ENCODE peak calls at places on chromosome 18, in six cellular contexts. Y is effector memory CD8-positive, alpha-beta T cell; Z is stimulated activated CD8-positive, alpha-beta memory T cell treated with anti-CD3 and anti-CD28 coated beads, Interleukin-15, amount 100 ng/mL, for 24 hours; A is ELR; C is NCI-H510A treated with DMSO at 0.1 percent for 48 hours; J is CD8-positive, alpha-beta T cell. M is an unnamed sample.

GRCh38 chr18:77178559-77178958 is 46.0 kb upstream of the MBP start:
- DNase-seq in A (peak), J (no peak), C (no peak), Z (no peak), Y (no peak), M (no peak)

GRCh38 chr18:48949606-48950535 is 894 bp downstream of the SMAD7 start:
- DNase-seq in Z (no peak), A (peak), C (peak), J (peak), Y (peak), M (peak)

GRCh38 chr18:21820035-21820810 is 79.6 kb downstream of the MIB1 start:
- DNase-seq in Z (no peak), Y (no peak), J (no peak), C (no peak), A (peak), M (no peak)

GRCh38 chr18:33156906-33157470 is 283.5 kb downstream of the CCDC178 start:
- DNase-seq in Z (no peak), A (no peak), C (no peak), Y (no peak), J (no peak), M (no peak)

GRCh38 chr18:27225947-27226481 is 40.9 kb upstream of the CHST9 start:
- DNase-seq in C (no peak), Z (no peak), A (no peak), Y (no peak), J (no peak), M (no peak)

GRCh38 chr18:64165906-64166305 is 17.0 kb upstream of the LINC00305 start:
- DNase-seq in A (peak), J (no peak), C (no peak), Z (no peak), Y (no peak), M (no peak)

GRCh38 chr18:7711495-7711894 is 144.4 kb downstream of the PTPRM start:
- DNase-seq in A (no peak), C (no peak), J (no peak), Y (no peak), Z (no peak), M (no peak)

GRCh38 chr18:46518438-46518837 is 138.6 kb downstream of the LOXHD1 start:
- DNase-seq in C (peak), J (no peak), Y (no peak), A (peak), Z (no peak), M (no peak)

GRCh38 chr18:58180738-58181353 is 136.8 kb downstream of the NEDD4L start:
- DNase-seq in Z (peak), Y (peak), A (peak), J (peak), C (peak), M (peak)

GRCh38 chr18:24878289-24878688 is 417.9 kb downstream of the HRH4 start:
- DNase-seq in J (no peak), Y (no peak), C (peak), Z (no peak), A (peak), M (no peak)

GRCh38 chr18:48948112-48949050 is 2.4 kb downstream of the SMAD7 start:
- DNase-seq in Y (peak), J (peak), A (peak), Z (no peak), C (peak), M (peak)

GRCh38 chr18:79584491-79585394 is 94.9 kb upstream of the CTDP1 start:
- DNase-seq in C (no peak), J (no peak), Y (no peak), Z (no peak), A (no peak), M (no peak)

GRCh38 chr18:48869591-48869990 is 81.2 kb downstream of the SMAD7 start:
- DNase-seq in J (no peak), Z (no peak), Y (no peak), C (no peak), A (no peak), M (no peak)

GRCh38 chr18:35695803-35696202 is 114.3 kb downstream of the GALNT1 start:
- DNase-seq in A (no peak), C (no peak), J (no peak), Z (no peak), Y (no peak), M (no peak)

GRCh38 chr18:23872701-23873550 is 141.6 kb upstream of the TTC39C start:
- DNase-seq in J (peak), C (no peak), A (no peak), Z (no peak), Y (peak), M (peak)

GRCh38 chr18:32114293-32114692 is 22.6 kb downstream of the RNF138 start:
- DNase-seq in J (no peak), C (no peak), A (no peak), Y (no peak), Z (no peak), M (no peak)

GRCh38 chr18:22032392-22032961 is 136.9 kb upstream of the GATA6 start:
- DNase-seq in C (no peak), Y (no peak), Z (no peak), J (no peak), A (peak), M (no peak)

GRCh38 chr18:5630057-5630765 is 86.4 kb upstream of the EPB41L3 start:
- DNase-seq in J (no peak), C (peak), Z (no peak), A (no peak), Y (no peak), M (no peak)

GRCh38 chr18:12890500-12890899 is 6.5 kb upstream of the PTPN2 start:
- DNase-seq in J (no peak), A (peak), C (no peak), Y (no peak), Z (no peak), M (no peak)

GRCh38 chr18:73688851-73689659 is 458.6 kb downstream of the FBXO15 start:
- DNase-seq in A (peak), Z (no peak), J (no peak), Y (no peak), C (no peak), M (no peak)

GRCh38 chr18:57051586-57052044 is 95.3 kb upstream of the BOD1L2 start:
- DNase-seq in C (no peak), Y (no peak), Z (no peak), J (no peak), A (no peak), M (no peak)

GRCh38 chr18:69400253-69400975 is at the start of gene DOK6:
- DNase-seq in A (peak), J (no peak), Z (no peak), Y (no peak), C (peak), M (no peak)

GRCh38 chr18:79455261-79455660 is 59.5 kb downstream of the NFATC1 start:
- DNase-seq in A (no peak), Y (no peak), Z (no peak), C (no peak), J (no peak), M (no peak)

GRCh38 chr18:74251297-74252031 is 40.3 kb downstream of the CYB5A start:
- DNase-seq in J (no peak), Z (no peak), Y (no peak), C (no peak), A (peak), M (no peak)

GRCh38 chr18:47968006-47968676 is 37.7 kb upstream of the SMAD2 start:
- DNase-seq in J (no peak), A (no peak), Y (no peak), Z (no peak), C (no peak), M (no peak)

GRCh38 chr18:12754511-12754910 is 51.7 kb downstream of the PSMG2 start:
- DNase-seq in Z (no peak), Y (no peak), C (no peak), J (no peak), A (no peak), M (no peak)

GRCh38 chr18:3148930-3149535 is 70.7 kb downstream of the MYOM1 start:
- DNase-seq in J (no peak), C (no peak), Y (no peak), Z (no peak), A (peak), M (no peak)

GRCh38 chr18:33440011-33440383 is 524 bp downstream of the CCDC178 start:
- DNase-seq in C (peak), Y (no peak), A (no peak), Z (no peak), J (no peak), M (no peak)

GRCh38 chr18:45448871-45449270 is 166.4 kb upstream of the SLC14A2 start:
- DNase-seq in A (no peak), C (no peak), Y (no peak), Z (no peak), J (no peak), M (no peak)

GRCh38 chr18:46712406-46712805 is 44.4 kb downstream of the ST8SIA5 start:
- DNase-seq in J (no peak), Y (no peak), A (peak), Z (no peak), C (no peak), M (no peak)

GRCh38 chr18:77320960-77321559 is 71.4 kb downstream of the GALR1 start:
- DNase-seq in J (no peak), Y (no peak), Z (no peak), C (peak), A (no peak), M (no peak)

GRCh38 chr18:70781860-70782453 is 493.1 kb downstream of the SOCS6 start:
- DNase-seq in Z (peak), J (peak), A (peak), Y (peak), C (peak), M (peak)

GRCh38 chr18:12041561-12041960 is 52.1 kb upstream of the ANKRD62 start:
- DNase-seq in A (peak), J (no peak), C (no peak), Z (no peak), Y (no peak), M (no peak)

GRCh38 chr18:13217971-13218375 is 587 bp upstream of the LDLRAD4 start:
- DNase-seq in J (no peak), C (no peak), Y (no peak), Z (no peak), A (no peak), M (no peak)

M was measured in CD4-positive, alpha-beta memory T cell.